ENCODE peak calls at places on chromosome 15, in eight cellular contexts. L, Y, N, B, G, O, M and W are unnamed samples.
A peak's percentile ranks its signal among the peaks of the same experiment; 100 is the strongest.

GRCh38 chr15:74783072-74783807 is 1.4 kb downstream of the CSK start:
- DNase-seq in L (peak; percentile 57), Y (peak; percentile 38), N (no peak), B (no peak), G (peak; percentile 33), O (no peak), M (peak; percentile 58), W (no peak)

GRCh38 chr15:97547381-97547780 is 413.1 kb upstream of the ARRDC4 start:
- DNase-seq in L (no peak), Y (no peak), N (no peak), B (no peak), G (no peak), O (no peak), M (no peak), W (no peak)

GRCh38 chr15:80562033-80562432 is 133.1 kb upstream of the ABHD17C start:
- DNase-seq in L (no peak), Y (no peak), N (no peak), B (no peak), G (no peak), O (no peak), M (no peak), W (no peak)

GRCh38 chr15:99683000-99683670 is 50.1 kb downstream of the LYSMD4 start:
- DNase-seq in L (no peak), Y (peak; percentile 93), N (no peak), B (no peak), G (peak; percentile 81), O (no peak), M (peak; percentile 45), W (no peak)

GRCh38 chr15:52731004-52731403 is 51.8 kb upstream of the ATOSA start:
- DNase-seq in L (no peak), Y (no peak), N (no peak), B (no peak), G (no peak), O (no peak), M (no peak), W (no peak)

GRCh38 chr15:41331281-41331680 is 1.1 kb downstream of the OIP5 start:
- DNase-seq in L (no peak), Y (no peak), N (no peak), B (no peak), G (no peak), O (no peak), M (no peak), W (no peak)

GRCh38 chr15:26661107-26661506 is 111.8 kb downstream of the GABRB3 start:
- DNase-seq in L (no peak), Y (no peak), N (no peak), B (no peak), G (no peak), O (no peak), M (no peak), W (no peak)

GRCh38 chr15:93088200-93088980 is 621 bp downstream of the RGMA start:
- DNase-seq in L (no peak), Y (no peak), N (no peak), B (no peak), G (peak; percentile 18), O (no peak), M (peak; percentile 6), W (peak; percentile 61)

GRCh38 chr15:91909574-91909973 is 56.1 kb downstream of the SLCO3A1 start:
- DNase-seq in L (no peak), Y (no peak), N (no peak), B (no peak), G (no peak), O (no peak), M (no peak), W (peak; percentile 72)

GRCh38 chr15:39447431-39447830 is 133.4 kb upstream of the THBS1 start:
- DNase-seq in L (no peak), Y (no peak), N (no peak), B (no peak), G (peak; percentile 42), O (no peak), M (no peak), W (no peak)

GRCh38 chr15:66400351-66400774 is 13.7 kb downstream of the MAP2K1 start:
- DNase-seq in L (no peak), Y (no peak), N (no peak), B (no peak), G (peak; percentile 45), O (no peak), M (peak; percentile 40), W (no peak)

GRCh38 chr15:40769310-40770146 is at the start of gene C15orf62:
- DNase-seq in L (peak; percentile 79), Y (peak; percentile 65), N (no peak), B (no peak), G (peak; percentile 71), O (peak; percentile 56), M (no peak), W (no peak)

GRCh38 chr15:31478781-31479221 is 152.2 kb downstream of the KLF13 start:
- DNase-seq in L (peak; percentile 13), Y (no peak), N (no peak), B (no peak), G (no peak), O (no peak), M (no peak), W (peak; percentile 20)

GRCh38 chr15:65431731-65432130 is 9.0 kb upstream of the IGDCC4 start:
- DNase-seq in L (no peak), Y (no peak), N (no peak), B (no peak), G (no peak), O (no peak), M (no peak), W (no peak)

GRCh38 chr15:47870956-47871625 is 153.8 kb downstream of the SEMA6D start:
- DNase-seq in L (no peak), Y (peak; percentile 91), N (no peak), B (no peak), G (peak; percentile 86), O (no peak), M (peak; percentile 89), W (no peak)

GRCh38 chr15:47870300-47870955 is 153.1 kb downstream of the SEMA6D start:
- DNase-seq in L (no peak), Y (no peak), N (no peak), B (no peak), G (no peak), O (no peak), M (no peak), W (no peak)

GRCh38 chr15:47872869-47873301 is 155.6 kb downstream of the SEMA6D start:
- DNase-seq in L (no peak), Y (no peak), N (no peak), B (no peak), G (no peak), O (no peak), M (peak; percentile 57), W (no peak)

GRCh38 chr15:47876986-47877385 is 159.7 kb downstream of the SEMA6D start:
- DNase-seq in L (no peak), Y (no peak), N (no peak), B (no peak), G (no peak), O (no peak), M (no peak), W (no peak)

DNA sequence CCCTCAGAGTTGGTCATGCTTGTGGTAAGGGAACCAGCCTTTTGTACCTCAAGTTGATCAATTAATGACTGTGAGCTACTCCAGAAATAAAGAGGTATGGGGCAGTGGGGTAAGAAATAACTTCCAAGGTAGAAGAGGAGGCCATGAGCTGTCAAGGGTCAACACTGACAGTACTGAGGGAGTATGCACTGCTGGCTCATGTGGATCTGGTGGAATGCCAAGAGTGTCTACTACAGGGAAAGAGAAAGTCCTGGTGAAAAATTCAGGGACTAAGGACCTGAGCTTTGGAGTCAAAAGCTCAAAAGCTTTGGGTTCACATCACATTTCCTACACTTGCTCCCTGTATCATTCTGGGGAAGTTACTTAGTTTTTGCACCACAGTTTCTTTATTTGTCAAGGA is 154.9 kb downstream of the SEMA6D start:
- DNase-seq in L (no peak), Y (no peak), N (no peak), B (no peak), G (no peak), O (no peak), M (peak; percentile 38), W (no peak)
- H3K27ac ChIP-seq in L (peak overlapping the region; percentile 3), Y (no peak overlapping the region), N (no peak overlapping the region), B (no peak overlapping the region), G (no peak overlapping the region), O (no peak overlapping the region), M (no peak overlapping the region), W (no peak overlapping the region)

GRCh38 chr15:85333132-85333831 is 47.1 kb upstream of the AKAP13 start:
- DNase-seq in L (no peak), Y (no peak), N (no peak), B (no peak), G (peak; percentile 98), O (no peak), M (peak; percentile 94), W (no peak)
- H3K27ac ChIP-seq in L (peak overlapping the region; percentile 27), Y (no peak overlapping the region), N (no peak overlapping the region), B (peak overlapping the region; percentile 93), G (peak overlapping the region; percentile 26), O (no peak overlapping the region), M (peak overlapping the region; percentile 96), W (no peak overlapping the region)

DNA sequence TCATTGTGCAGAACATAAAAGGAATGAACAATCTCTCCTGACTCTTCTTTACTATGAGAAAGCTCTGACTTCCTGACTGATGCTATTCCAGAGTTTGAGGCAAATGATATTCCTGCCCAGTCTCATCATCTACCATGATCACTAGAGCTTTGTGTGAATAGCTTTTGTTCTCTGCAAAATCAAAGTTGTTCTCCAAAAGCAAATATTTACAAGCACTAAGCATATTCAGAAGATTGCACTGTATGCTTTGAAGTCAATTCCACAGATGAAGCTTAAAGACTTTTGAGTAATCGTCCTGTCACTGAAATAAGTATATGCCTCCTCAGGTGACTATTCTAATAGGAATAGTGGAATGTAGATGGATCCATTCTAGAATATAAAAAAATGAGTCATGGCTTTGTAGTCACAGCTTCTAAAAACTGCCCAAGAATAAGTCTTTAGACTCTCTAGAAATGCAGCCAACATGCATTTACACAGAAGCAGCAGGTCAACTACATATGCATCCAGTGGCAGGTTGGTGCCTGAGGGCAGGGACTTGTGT is 34.6 kb downstream of the TNFAIP8L3 start:
- DNase-seq in L (no peak), Y (no peak), N (no peak), B (no peak), G (peak; percentile 3), O (no peak), M (no peak), W (no peak)
- H3K27ac ChIP-seq in L (no peak overlapping the region), Y (no peak overlapping the region), N (no peak overlapping the region), B (no peak overlapping the region), G (no peak overlapping the region), O (no peak overlapping the region), M (no peak overlapping the region), W (no peak overlapping the region)

GRCh38 chr15:68204776-68205557 is at the start of gene CALML4:
- DNase-seq in L (peak; percentile 55), Y (peak; percentile 70), N (no peak), B (peak; percentile 76), G (peak; percentile 47), O (peak; percentile 66), M (no peak), W (no peak)

GRCh38 chr15:68207176-68207935 is 2.2 kb upstream of the CALML4 start:
- DNase-seq in L (peak; percentile 20), Y (no peak), N (no peak), B (no peak), G (no peak), O (peak; percentile 23), M (no peak), W (no peak)

GRCh38 chr15:68206711-68207151 is 1.6 kb upstream of the CALML4 start:
- DNase-seq in L (peak; percentile 19), Y (no peak), N (no peak), B (no peak), G (no peak), O (peak; percentile 16), M (no peak), W (peak; percentile 28)

GRCh38 chr15:68205558-68205944 is 419 bp upstream of the CALML4 start:
- DNase-seq in L (no peak), Y (no peak), N (no peak), B (no peak), G (no peak), O (no peak), M (no peak), W (no peak)

GRCh38 chr15:68205949-68206539 is 912 bp upstream of the CALML4 start:
- DNase-seq in L (peak; percentile 81), Y (peak; percentile 24), N (no peak), B (peak; percentile 72), G (no peak), O (peak; percentile 56), M (no peak), W (peak; percentile 66)
- H3K27ac ChIP-seq in L (peak overlapping the region; percentile 11), Y (peak overlapping the region; percentile 8), N (no peak overlapping the region), B (no peak overlapping the region), G (no peak overlapping the region), O (no peak overlapping the region), M (no peak overlapping the region), W (no peak overlapping the region)